ENCODE peak calls at places on chromosome 6, in six cellular contexts. One of them, this sample, is unnamed.

GRCh38 chr6:43308101-43308989 is at the start of gene CRIP3:
- DNase-seq in left ventricle myocardium inferior: peak
- DNase-seq in choroid plexus epithelial cell: peak
- DNase-seq in fibroblast of the aortic adventitia: peak
- DNase-seq in lower leg skin: no peak
- DNase-seq in heart right ventricle: peak
- DNase-seq in this sample: no peak

GRCh38 chr6:42249279-42249678 is 31.6 kb upstream of the MRPS10 start:
- DNase-seq in heart right ventricle: peak
- DNase-seq in left ventricle myocardium inferior: no peak
- DNase-seq in fibroblast of the aortic adventitia: peak
- DNase-seq in choroid plexus epithelial cell: no peak
- DNase-seq in lower leg skin: no peak
- DNase-seq in this sample: no peak

GRCh38 chr6:29887819-29888581 is 54.3 kb upstream of the HLA-A start:
- DNase-seq in heart right ventricle: peak
- DNase-seq in left ventricle myocardium inferior: peak
- DNase-seq in fibroblast of the aortic adventitia: peak
- DNase-seq in choroid plexus epithelial cell: peak
- DNase-seq in lower leg skin: no peak
- DNase-seq in this sample: peak

GRCh38 chr6:148177589-148178233 is 164.9 kb upstream of the SASH1 start:
- DNase-seq in choroid plexus epithelial cell: peak
- DNase-seq in fibroblast of the aortic adventitia: peak
- DNase-seq in left ventricle myocardium inferior: peak
- DNase-seq in lower leg skin: peak
- DNase-seq in heart right ventricle: peak
- DNase-seq in this sample: peak

GRCh38 chr6:111738631-111739030 is 133.0 kb upstream of the TRAF3IP2 start:
- DNase-seq in fibroblast of the aortic adventitia: no peak
- DNase-seq in lower leg skin: no peak
- DNase-seq in choroid plexus epithelial cell: no peak
- DNase-seq in left ventricle myocardium inferior: no peak
- DNase-seq in heart right ventricle: no peak
- DNase-seq in this sample: no peak

GRCh38 chr6:118652051-118652699 is 784 bp upstream of the CEP85L start:
- DNase-seq in left ventricle myocardium inferior: no peak
- DNase-seq in lower leg skin: no peak
- DNase-seq in fibroblast of the aortic adventitia: no peak
- DNase-seq in choroid plexus epithelial cell: no peak
- DNase-seq in heart right ventricle: no peak
- DNase-seq in this sample: no peak

GRCh38 chr6:42093582-42094329 is 43.4 kb downstream of the TAF8 start:
- DNase-seq in left ventricle myocardium inferior: peak
- DNase-seq in heart right ventricle: no peak
- DNase-seq in choroid plexus epithelial cell: no peak
- DNase-seq in fibroblast of the aortic adventitia: no peak
- DNase-seq in lower leg skin: no peak
- DNase-seq in this sample: no peak

GRCh38 chr6:90068264-90068663 is 174.0 kb downstream of the GJA10 start:
- DNase-seq in left ventricle myocardium inferior: no peak
- DNase-seq in heart right ventricle: peak
- DNase-seq in fibroblast of the aortic adventitia: no peak
- DNase-seq in choroid plexus epithelial cell: peak
- DNase-seq in lower leg skin: no peak
- DNase-seq in this sample: no peak

GRCh38 chr6:110326609-110327008 is 31.5 kb downstream of the METTL24 start:
- DNase-seq in left ventricle myocardium inferior: no peak
- DNase-seq in fibroblast of the aortic adventitia: no peak
- DNase-seq in choroid plexus epithelial cell: no peak
- DNase-seq in heart right ventricle: no peak
- DNase-seq in lower leg skin: no peak
- DNase-seq in this sample: no peak

GRCh38 chr6:82331031-82331773 is 32.4 kb upstream of the TPBG start:
- DNase-seq in fibroblast of the aortic adventitia: peak
- DNase-seq in lower leg skin: no peak
- DNase-seq in heart right ventricle: no peak
- DNase-seq in choroid plexus epithelial cell: peak
- DNase-seq in left ventricle myocardium inferior: no peak
- DNase-seq in this sample: no peak

GRCh38 chr6:35842381-35842780 is 37.2 kb downstream of the LHFPL5 start:
- DNase-seq in choroid plexus epithelial cell: no peak
- DNase-seq in heart right ventricle: no peak
- DNase-seq in fibroblast of the aortic adventitia: no peak
- DNase-seq in left ventricle myocardium inferior: no peak
- DNase-seq in lower leg skin: no peak
- DNase-seq in this sample: no peak

GRCh38 chr6:36917541-36918193 is 31.9 kb downstream of the C6orf89 start:
- DNase-seq in choroid plexus epithelial cell: peak
- DNase-seq in left ventricle myocardium inferior: peak
- DNase-seq in heart right ventricle: no peak
- DNase-seq in lower leg skin: peak
- DNase-seq in fibroblast of the aortic adventitia: peak
- DNase-seq in this sample: no peak

GRCh38 chr6:158018851-158019361 is 37.2 kb downstream of the SYNJ2 start:
- DNase-seq in lower leg skin: no peak
- DNase-seq in left ventricle myocardium inferior: peak
- DNase-seq in heart right ventricle: no peak
- DNase-seq in choroid plexus epithelial cell: peak
- DNase-seq in fibroblast of the aortic adventitia: peak
- DNase-seq in this sample: no peak

GRCh38 chr6:138383776-138384175 is 6.1 kb downstream of the SMIM28 start:
- DNase-seq in choroid plexus epithelial cell: no peak
- DNase-seq in fibroblast of the aortic adventitia: no peak
- DNase-seq in left ventricle myocardium inferior: no peak
- DNase-seq in lower leg skin: no peak
- DNase-seq in heart right ventricle: no peak
- DNase-seq in this sample: no peak

GRCh38 chr6:53928641-53929339 is 134.0 kb downstream of the LRRC1 start:
- DNase-seq in heart right ventricle: no peak
- DNase-seq in left ventricle myocardium inferior: no peak
- DNase-seq in lower leg skin: no peak
- DNase-seq in choroid plexus epithelial cell: no peak
- DNase-seq in fibroblast of the aortic adventitia: peak
- DNase-seq in this sample: no peak

GRCh38 chr6:28980797-28981390 is 24.2 kb downstream of the ZNF311 start:
- DNase-seq in lower leg skin: no peak
- DNase-seq in choroid plexus epithelial cell: peak
- DNase-seq in fibroblast of the aortic adventitia: peak
- DNase-seq in heart right ventricle: peak
- DNase-seq in left ventricle myocardium inferior: peak
- DNase-seq in this sample: peak

GRCh38 chr6:77368660-77369313 is 94.5 kb downstream of the HTR1B start:
- DNase-seq in fibroblast of the aortic adventitia: peak
- DNase-seq in choroid plexus epithelial cell: peak
- DNase-seq in left ventricle myocardium inferior: peak
- DNase-seq in heart right ventricle: peak
- DNase-seq in lower leg skin: peak
- DNase-seq in this sample: no peak

GRCh38 chr6:152206072-152206818 is 398.8 kb downstream of the ESR1 start:
- DNase-seq in fibroblast of the aortic adventitia: peak
- DNase-seq in left ventricle myocardium inferior: peak
- DNase-seq in heart right ventricle: no peak
- DNase-seq in choroid plexus epithelial cell: peak
- DNase-seq in lower leg skin: no peak
- DNase-seq in this sample: peak

GRCh38 chr6:109484161-109484560 is 1.1 kb upstream of the ZBTB24 start:
- DNase-seq in heart right ventricle: no peak
- DNase-seq in fibroblast of the aortic adventitia: peak
- DNase-seq in lower leg skin: no peak
- DNase-seq in choroid plexus epithelial cell: no peak
- DNase-seq in left ventricle myocardium inferior: no peak
- DNase-seq in this sample: no peak

GRCh38 chr6:16409531-16410441 is 171.4 kb downstream of the GMPR start:
- DNase-seq in heart right ventricle: peak
- DNase-seq in fibroblast of the aortic adventitia: peak
- DNase-seq in left ventricle myocardium inferior: peak
- DNase-seq in choroid plexus epithelial cell: peak
- DNase-seq in lower leg skin: peak
- DNase-seq in this sample: peak

GRCh38 chr6:36809933-36810844 is 29.1 kb downstream of the CPNE5 start:
- DNase-seq in choroid plexus epithelial cell: no peak
- DNase-seq in lower leg skin: no peak
- DNase-seq in fibroblast of the aortic adventitia: no peak
- DNase-seq in left ventricle myocardium inferior: no peak
- DNase-seq in heart right ventricle: no peak
- DNase-seq in this sample: no peak

GRCh38 chr6:98039876-98040605 is 757.0 kb upstream of the MMS22L start:
- DNase-seq in lower leg skin: no peak
- DNase-seq in left ventricle myocardium inferior: no peak
- DNase-seq in fibroblast of the aortic adventitia: no peak
- DNase-seq in choroid plexus epithelial cell: peak
- DNase-seq in heart right ventricle: no peak
- DNase-seq in this sample: no peak

GRCh38 chr6:157392927-157393666 is 12.1 kb downstream of the ZDHHC14 start:
- DNase-seq in left ventricle myocardium inferior: no peak
- DNase-seq in choroid plexus epithelial cell: no peak
- DNase-seq in fibroblast of the aortic adventitia: peak
- DNase-seq in lower leg skin: no peak
- DNase-seq in heart right ventricle: no peak
- DNase-seq in this sample: no peak

GRCh38 chr6:38215651-38216319 is 396.3 kb downstream of the ZFAND3 start:
- DNase-seq in choroid plexus epithelial cell: no peak
- DNase-seq in lower leg skin: no peak
- DNase-seq in left ventricle myocardium inferior: no peak
- DNase-seq in fibroblast of the aortic adventitia: no peak
- DNase-seq in heart right ventricle: no peak
- DNase-seq in this sample: no peak

GRCh38 chr6:75719133-75719532 is 29.9 kb upstream of the MYO6 start:
- DNase-seq in choroid plexus epithelial cell: no peak
- DNase-seq in left ventricle myocardium inferior: no peak
- DNase-seq in lower leg skin: no peak
- DNase-seq in fibroblast of the aortic adventitia: no peak
- DNase-seq in heart right ventricle: no peak
- DNase-seq in this sample: no peak

GRCh38 chr6:121506761-121507754 is 71.6 kb downstream of the GJA1 start:
- DNase-seq in choroid plexus epithelial cell: peak
- DNase-seq in lower leg skin: no peak
- DNase-seq in fibroblast of the aortic adventitia: peak
- DNase-seq in heart right ventricle: no peak
- DNase-seq in left ventricle myocardium inferior: no peak
- DNase-seq in this sample: no peak

GRCh38 chr6:52725530-52726192 is 37.6 kb downstream of the GSTA2 start:
- DNase-seq in heart right ventricle: no peak
- DNase-seq in left ventricle myocardium inferior: no peak
- DNase-seq in lower leg skin: no peak
- DNase-seq in choroid plexus epithelial cell: peak
- DNase-seq in fibroblast of the aortic adventitia: peak
- DNase-seq in this sample: no peak

GRCh38 chr6:137373296-137373695 is 120.9 kb downstream of the OLIG3 start:
- DNase-seq in heart right ventricle: no peak
- DNase-seq in fibroblast of the aortic adventitia: no peak
- DNase-seq in lower leg skin: no peak
- DNase-seq in left ventricle myocardium inferior: no peak
- DNase-seq in choroid plexus epithelial cell: no peak
- DNase-seq in this sample: no peak

DNA sequence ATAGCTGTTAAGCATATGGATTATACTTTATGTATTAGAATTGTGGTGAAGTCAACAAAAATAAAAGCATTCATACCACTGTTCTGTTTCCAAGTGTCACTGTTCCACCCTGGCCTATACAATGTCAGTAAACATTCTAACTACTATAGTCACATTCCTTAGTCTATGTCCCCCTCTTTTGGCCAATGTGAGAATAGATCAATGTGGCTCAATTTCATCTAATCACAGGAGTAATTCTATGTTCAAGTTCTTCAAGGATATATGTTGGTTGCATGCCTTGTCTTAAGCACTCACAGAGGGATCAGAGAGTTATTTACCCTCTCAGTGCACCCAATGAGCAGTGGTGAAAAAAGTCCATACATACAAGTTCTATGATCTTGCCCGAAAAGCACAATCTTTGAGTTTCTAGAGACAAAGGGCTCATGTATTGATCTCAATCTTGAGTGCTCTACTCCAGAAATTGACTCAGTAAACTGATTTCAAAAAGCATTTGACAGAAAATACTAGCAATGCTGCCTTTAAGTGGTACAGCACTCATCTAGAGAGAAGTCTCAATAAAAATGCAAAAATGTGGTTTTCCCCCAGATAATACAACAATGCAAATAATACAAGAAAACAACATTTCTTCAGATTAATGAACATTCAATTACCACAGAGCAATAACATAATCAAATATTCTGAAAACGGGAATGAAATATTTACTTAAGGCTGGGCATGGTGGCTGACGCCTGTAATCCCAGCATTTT is 16.5 kb downstream of the SMLR1 start:
- DNase-seq in left ventricle myocardium inferior: no peak
- DNase-seq in heart right ventricle: no peak
- DNase-seq in lower leg skin: no peak
- DNase-seq in fibroblast of the aortic adventitia: peak
- DNase-seq in choroid plexus epithelial cell: peak
- DNase-seq in this sample: no peak
- TF ChIP-seq CTCF in left ventricle myocardium inferior: peak
- TF ChIP-seq CTCF in heart right ventricle: peak
- TF ChIP-seq CTCF in lower leg skin: no peak
- TF ChIP-seq CTCF in fibroblast of the aortic adventitia: peak
- TF ChIP-seq CTCF in choroid plexus epithelial cell: peak
- TF ChIP-seq CTCF in this sample: peak

DNA sequence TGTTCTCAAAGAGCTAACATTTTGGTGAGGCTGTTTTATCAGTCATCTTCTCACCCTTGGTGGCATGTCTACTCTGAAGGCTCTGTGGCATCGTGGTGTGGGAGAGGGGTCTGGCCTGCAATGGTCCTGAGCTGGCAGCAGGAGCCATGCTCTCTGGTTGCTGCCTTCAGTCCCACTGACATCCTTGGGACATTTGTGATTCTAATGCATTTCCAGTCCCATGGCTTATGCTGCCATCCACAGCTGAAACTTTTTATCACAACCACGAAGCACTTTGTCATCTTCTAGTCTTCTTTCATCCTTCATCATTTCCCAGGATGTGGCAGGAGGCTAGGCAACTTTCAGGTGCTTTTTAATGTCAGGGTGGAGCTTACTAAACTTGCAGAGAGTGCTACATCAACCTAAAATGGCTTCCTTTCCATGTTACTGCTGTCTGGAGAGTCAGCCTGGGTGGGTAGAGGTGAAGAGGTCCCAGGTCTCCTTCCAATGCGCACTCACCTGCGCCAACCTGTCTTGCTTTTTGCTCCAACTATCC is 77.1 kb downstream of the GPR63 start:
- DNase-seq in fibroblast of the aortic adventitia: no peak
- DNase-seq in choroid plexus epithelial cell: no peak
- DNase-seq in left ventricle myocardium inferior: no peak
- DNase-seq in lower leg skin: no peak
- DNase-seq in heart right ventricle: no peak
- DNase-seq in this sample: no peak
- TF ChIP-seq CTCF in fibroblast of the aortic adventitia: no peak
- TF ChIP-seq CTCF in choroid plexus epithelial cell: no peak
- TF ChIP-seq CTCF in left ventricle myocardium inferior: peak
- TF ChIP-seq CTCF in lower leg skin: no peak
- TF ChIP-seq CTCF in heart right ventricle: peak
- TF ChIP-seq CTCF in this sample: no peak

GRCh38 chr6:31529329-31530150 is 778 bp downstream of the MCCD1 start:
- DNase-seq in left ventricle myocardium inferior: no peak
- DNase-seq in heart right ventricle: no peak
- DNase-seq in fibroblast of the aortic adventitia: no peak
- DNase-seq in lower leg skin: no peak
- DNase-seq in choroid plexus epithelial cell: no peak
- DNase-seq in this sample: no peak
- TF ChIP-seq CTCF in left ventricle myocardium inferior: no peak
- TF ChIP-seq CTCF in heart right ventricle: no peak
- TF ChIP-seq CTCF in fibroblast of the aortic adventitia: no peak
- TF ChIP-seq CTCF in lower leg skin: no peak
- TF ChIP-seq CTCF in choroid plexus epithelial cell: no peak
- TF ChIP-seq CTCF in this sample: no peak

GRCh38 chr6:2354138-2354491 is 108.7 kb upstream of the GMDS start:
- DNase-seq in left ventricle myocardium inferior: no peak
- DNase-seq in fibroblast of the aortic adventitia: no peak
- DNase-seq in heart right ventricle: no peak
- DNase-seq in choroid plexus epithelial cell: no peak
- DNase-seq in lower leg skin: no peak
- DNase-seq in this sample: no peak
- TF ChIP-seq CTCF in left ventricle myocardium inferior: peak
- TF ChIP-seq CTCF in fibroblast of the aortic adventitia: no peak
- TF ChIP-seq CTCF in heart right ventricle: peak
- TF ChIP-seq CTCF in choroid plexus epithelial cell: no peak
- TF ChIP-seq CTCF in lower leg skin: no peak
- TF ChIP-seq CTCF in this sample: no peak

This sample was measured in neural crest cell.